ENCODE peak calls at places on chromosome 19, in five cellular contexts. Q is EL, E is HEK293T, B is HT1080, I is NCI-H345. J is an unnamed sample.

GRCh38 chr19:39199025-39199424 is 2.3 kb downstream of the NCCRP1 start:
- DNase-seq in I (no peak), Q (peak), B (peak), E (no peak), J (no peak)

GRCh38 chr19:35354898-35355297 is 3.4 kb upstream of the FFAR3 start:
- DNase-seq in Q (no peak), E (no peak), B (no peak), I (no peak), J (no peak)

GRCh38 chr19:45391346-45391745 is 13.5 kb downstream of the PPP1R13L start:
- DNase-seq in B (no peak), E (peak), I (no peak), Q (peak), J (no peak)

GRCh38 chr19:38559428-38560401 is 58.0 kb downstream of the MAP4K1 start:
- DNase-seq in B (no peak), E (no peak), Q (peak), I (no peak), J (no peak)

GRCh38 chr19:3440082-3440481 is 40.2 kb downstream of the SMIM24 start:
- DNase-seq in I (peak), B (no peak), Q (peak), E (peak), J (peak)

GRCh38 chr19:21856751-21857150 is 20.8 kb upstream of the ZNF43 start:
- DNase-seq in Q (no peak), I (no peak), E (no peak), B (no peak), J (no peak)

GRCh38 chr19:9156304-9156703 is 16.1 kb downstream of the ZNF317 start:
- DNase-seq in I (no peak), Q (no peak), E (no peak), B (no peak), J (no peak)

GRCh38 chr19:50300814-50301606 is 28.2 kb downstream of the KCNC3 start:
- DNase-seq in I (no peak), Q (peak), B (peak), E (no peak), J (peak)

GRCh38 chr19:34504273-34504808 is 22.8 kb downstream of the WTIP start:
- DNase-seq in E (no peak), Q (no peak), I (no peak), B (no peak), J (no peak)

GRCh38 chr19:51417807-51418152 is 338 bp upstream of the SIGLEC10 start:
- DNase-seq in I (no peak), E (no peak), Q (no peak), B (no peak), J (no peak)

GRCh38 chr19:13872695-13873389 is 4.1 kb upstream of the NANOS3 start:
- DNase-seq in Q (no peak), E (no peak), I (no peak), B (no peak), J (no peak)

GRCh38 chr19:52689804-52690394 is 44.9 kb downstream of the ZNF611 start:
- DNase-seq in Q (no peak), B (peak), I (no peak), E (peak), J (no peak)

GRCh38 chr19:3660493-3661219 is 34.1 kb upstream of the CACTIN start:
- DNase-seq in E (no peak), B (no peak), Q (no peak), I (no peak), J (no peak)

GRCh38 chr19:7078007-7078406 is 8.5 kb downstream of the ZNF557 start:
- DNase-seq in E (no peak), B (no peak), I (no peak), Q (no peak), J (no peak)

GRCh38 chr19:46115396-46116109 is 8.9 kb downstream of the IGFL3 start:
- DNase-seq in Q (peak), B (peak), E (no peak), I (no peak), J (peak)

GRCh38 chr19:55674459-55674840 is 576 bp upstream of the EPN1 start:
- DNase-seq in E (no peak), B (no peak), I (no peak), Q (peak), J (no peak)

GRCh38 chr19:9883231-9883758 is 48.2 kb downstream of the PIN1 start:
- DNase-seq in I (peak), B (no peak), Q (no peak), E (no peak), J (no peak)

GRCh38 chr19:29715695-29716581 is 877 bp upstream of the C19orf12 start:
- DNase-seq in Q (peak), I (no peak), E (no peak), B (peak), J (no peak)

GRCh38 chr19:34487651-34488051 is 6.1 kb downstream of the WTIP start:
- DNase-seq in B (no peak), Q (no peak), E (no peak), I (no peak), J (no peak)

GRCh38 chr19:18995804-18996241 is 37.5 kb downstream of the SUGP2 start:
- DNase-seq in E (peak), I (no peak), B (peak), Q (peak), J (peak)

GRCh38 chr19:36266375-36266961 is 51.6 kb downstream of the ZNF146 start:
- DNase-seq in E (no peak), B (no peak), Q (peak), I (no peak), J (no peak)

GRCh38 chr19:13770013-13770635 is 4.1 kb upstream of the C19orf53 start:
- DNase-seq in I (no peak), E (no peak), B (no peak), Q (no peak), J (no peak)

GRCh38 chr19:7421941-7422744 is 66.7 kb downstream of the PEX11G start:
- DNase-seq in Q (no peak), B (peak), E (no peak), I (no peak), J (no peak)

GRCh38 chr19:41161903-41162302 is 31.1 kb upstream of the CYP2S1 start:
- DNase-seq in B (peak), I (no peak), Q (no peak), E (peak), J (no peak)

GRCh38 chr19:40104754-40105153 is 14.0 kb upstream of the ZNF780A start:
- DNase-seq in B (no peak), I (no peak), E (no peak), Q (no peak), J (no peak)

GRCh38 chr19:16070366-16070990 is 5.8 kb upstream of the TPM4 start:
- DNase-seq in I (no peak), Q (no peak), E (no peak), B (peak), J (no peak)

GRCh38 chr19:41541990-41542584 is 33.9 kb upstream of the CEACAM21 start:
- DNase-seq in Q (peak), B (no peak), E (peak), I (no peak), J (no peak)

GRCh38 chr19:23263870-23264590 is 13.8 kb upstream of the ZNF724 start:
- DNase-seq in B (no peak), E (no peak), Q (no peak), I (no peak), J (no peak)

GRCh38 chr19:48644839-48645651 is 942 bp downstream of the CA11 start:
- DNase-seq in E (peak), B (peak), Q (peak), I (peak), J (peak)

GRCh38 chr19:873084-874019 is 13.9 kb downstream of the CFD start:
- DNase-seq in B (no peak), I (no peak), E (peak), Q (peak), J (peak)